ENCODE peak calls at places on chromosomes 13 and 19, in nine cellular contexts. One of them, this sample, is unnamed.

GRCh38 chr13:92743992-92744391 is 482.6 kb upstream of the GPC6 start:
- DNase-seq in CD4-positive, alpha-beta T cell: no peak
- DNase-seq in right lobe of liver: no peak
- DNase-seq in tibial nerve: no peak
- DNase-seq in cardiac fibroblast: no peak
- DNase-seq in body of pancreas: no peak
- DNase-seq in CD14-positive monocyte: no peak
- DNase-seq in neural progenitor cell: no peak
- DNase-seq in H9: no peak
- DNase-seq in this sample: no peak

GRCh38 chr19:56105090-56105701 is 15.9 kb downstream of the ZNF787 start:
- DNase-seq in tibial nerve: peak
- DNase-seq in neural progenitor cell: peak
- DNase-seq in body of pancreas: peak
- DNase-seq in right lobe of liver: peak
- DNase-seq in CD14-positive monocyte: peak
- DNase-seq in cardiac fibroblast: peak
- DNase-seq in H9: peak
- DNase-seq in CD4-positive, alpha-beta T cell: peak
- DNase-seq in this sample: no peak

GRCh38 chr19:55146078-55146647 is 2.8 kb downstream of the TNNT1 start:
- DNase-seq in right lobe of liver: no peak
- DNase-seq in H9: peak
- DNase-seq in body of pancreas: no peak
- DNase-seq in neural progenitor cell: peak
- DNase-seq in CD14-positive monocyte: no peak
- DNase-seq in cardiac fibroblast: peak
- DNase-seq in CD4-positive, alpha-beta T cell: no peak
- DNase-seq in tibial nerve: no peak
- DNase-seq in this sample: peak

GRCh38 chr19:8487137-8487851 is 15.1 kb downstream of the PRAM1 start:
- DNase-seq in body of pancreas: peak
- DNase-seq in right lobe of liver: no peak
- DNase-seq in tibial nerve: no peak
- DNase-seq in CD14-positive monocyte: peak
- DNase-seq in H9: no peak
- DNase-seq in neural progenitor cell: no peak
- DNase-seq in cardiac fibroblast: no peak
- DNase-seq in CD4-positive, alpha-beta T cell: peak
- DNase-seq in this sample: no peak

GRCh38 chr13:35210234-35210633 is 266.3 kb downstream of the MAB21L1 start:
- DNase-seq in right lobe of liver: no peak
- DNase-seq in H9: no peak
- DNase-seq in neural progenitor cell: no peak
- DNase-seq in cardiac fibroblast: peak
- DNase-seq in CD4-positive, alpha-beta T cell: no peak
- DNase-seq in tibial nerve: no peak
- DNase-seq in body of pancreas: no peak
- DNase-seq in CD14-positive monocyte: no peak
- DNase-seq in this sample: no peak

GRCh38 chr13:64675256-64675892 is 2554.8 kb downstream of the PCDH9 start:
- DNase-seq in right lobe of liver: no peak
- DNase-seq in body of pancreas: no peak
- DNase-seq in neural progenitor cell: no peak
- DNase-seq in CD4-positive, alpha-beta T cell: no peak
- DNase-seq in CD14-positive monocyte: no peak
- DNase-seq in H9: no peak
- DNase-seq in cardiac fibroblast: peak
- DNase-seq in tibial nerve: no peak
- DNase-seq in this sample: no peak

GRCh38 chr19:50982186-50982585 is 1.5 kb downstream of the KLK7 start:
- DNase-seq in tibial nerve: no peak
- DNase-seq in H9: no peak
- DNase-seq in CD4-positive, alpha-beta T cell: no peak
- DNase-seq in body of pancreas: no peak
- DNase-seq in right lobe of liver: no peak
- DNase-seq in neural progenitor cell: no peak
- DNase-seq in CD14-positive monocyte: no peak
- DNase-seq in cardiac fibroblast: no peak
- DNase-seq in this sample: no peak

GRCh38 chr13:44449999-44450821 is 76.6 kb downstream of the SERP2 start:
- DNase-seq in H9: no peak
- DNase-seq in cardiac fibroblast: peak
- DNase-seq in CD4-positive, alpha-beta T cell: no peak
- DNase-seq in right lobe of liver: no peak
- DNase-seq in CD14-positive monocyte: no peak
- DNase-seq in body of pancreas: no peak
- DNase-seq in tibial nerve: no peak
- DNase-seq in neural progenitor cell: no peak
- DNase-seq in this sample: no peak

GRCh38 chr19:12052057-12052570 is 647 bp downstream of the ZNF878 start:
- DNase-seq in H9: no peak
- DNase-seq in neural progenitor cell: no peak
- DNase-seq in CD14-positive monocyte: no peak
- DNase-seq in right lobe of liver: no peak
- DNase-seq in body of pancreas: peak
- DNase-seq in tibial nerve: no peak
- DNase-seq in CD4-positive, alpha-beta T cell: no peak
- DNase-seq in cardiac fibroblast: peak
- DNase-seq in this sample: no peak

GRCh38 chr19:55670280-55671053 is 4.6 kb upstream of the EPN1 start:
- DNase-seq in right lobe of liver: peak
- DNase-seq in tibial nerve: no peak
- DNase-seq in neural progenitor cell: peak
- DNase-seq in body of pancreas: no peak
- DNase-seq in cardiac fibroblast: no peak
- DNase-seq in CD14-positive monocyte: no peak
- DNase-seq in CD4-positive, alpha-beta T cell: no peak
- DNase-seq in H9: peak
- DNase-seq in this sample: no peak

GRCh38 chr19:43354305-43354627 is 780 bp downstream of the CD177 start:
- DNase-seq in CD4-positive, alpha-beta T cell: no peak
- DNase-seq in tibial nerve: no peak
- DNase-seq in H9: peak
- DNase-seq in body of pancreas: no peak
- DNase-seq in right lobe of liver: no peak
- DNase-seq in neural progenitor cell: peak
- DNase-seq in CD14-positive monocyte: no peak
- DNase-seq in cardiac fibroblast: no peak
- DNase-seq in this sample: no peak

GRCh38 chr19:5983367-5983955 is 5.5 kb upstream of the RANBP3 start:
- DNase-seq in tibial nerve: no peak
- DNase-seq in body of pancreas: no peak
- DNase-seq in CD4-positive, alpha-beta T cell: no peak
- DNase-seq in cardiac fibroblast: no peak
- DNase-seq in neural progenitor cell: no peak
- DNase-seq in right lobe of liver: no peak
- DNase-seq in H9: no peak
- DNase-seq in CD14-positive monocyte: no peak
- DNase-seq in this sample: no peak

GRCh38 chr19:48274938-48275337 is 5.1 kb downstream of the ZNF114 start:
- DNase-seq in body of pancreas: no peak
- DNase-seq in tibial nerve: no peak
- DNase-seq in neural progenitor cell: no peak
- DNase-seq in H9: no peak
- DNase-seq in right lobe of liver: no peak
- DNase-seq in CD14-positive monocyte: no peak
- DNase-seq in cardiac fibroblast: no peak
- DNase-seq in CD4-positive, alpha-beta T cell: no peak
- DNase-seq in this sample: no peak

GRCh38 chr19:35149463-35149862 is 5.1 kb upstream of the FXYD5 start:
- DNase-seq in cardiac fibroblast: no peak
- DNase-seq in H9: no peak
- DNase-seq in neural progenitor cell: no peak
- DNase-seq in CD14-positive monocyte: no peak
- DNase-seq in body of pancreas: no peak
- DNase-seq in tibial nerve: no peak
- DNase-seq in CD4-positive, alpha-beta T cell: no peak
- DNase-seq in right lobe of liver: no peak
- DNase-seq in this sample: no peak

GRCh38 chr19:38583219-38583984 is 34.4 kb downstream of the MAP4K1 start:
- DNase-seq in right lobe of liver: no peak
- DNase-seq in CD14-positive monocyte: no peak
- DNase-seq in cardiac fibroblast: no peak
- DNase-seq in body of pancreas: no peak
- DNase-seq in neural progenitor cell: no peak
- DNase-seq in CD4-positive, alpha-beta T cell: no peak
- DNase-seq in tibial nerve: no peak
- DNase-seq in H9: no peak
- DNase-seq in this sample: no peak

GRCh38 chr19:54803410-54803809 is at the start of gene KIR2DL4:
- DNase-seq in cardiac fibroblast: no peak
- DNase-seq in neural progenitor cell: no peak
- DNase-seq in right lobe of liver: no peak
- DNase-seq in tibial nerve: no peak
- DNase-seq in CD14-positive monocyte: no peak
- DNase-seq in H9: no peak
- DNase-seq in body of pancreas: no peak
- DNase-seq in CD4-positive, alpha-beta T cell: no peak
- DNase-seq in this sample: no peak

GRCh38 chr19:14661372-14661924 is 13.2 kb downstream of the ADGRE3 start:
- DNase-seq in tibial nerve: no peak
- DNase-seq in right lobe of liver: no peak
- DNase-seq in cardiac fibroblast: no peak
- DNase-seq in neural progenitor cell: no peak
- DNase-seq in CD14-positive monocyte: peak
- DNase-seq in H9: no peak
- DNase-seq in CD4-positive, alpha-beta T cell: no peak
- DNase-seq in body of pancreas: peak
- DNase-seq in this sample: no peak

GRCh38 chr19:31249217-31249616 is 100.0 kb downstream of the TSHZ3 start:
- DNase-seq in CD4-positive, alpha-beta T cell: no peak
- DNase-seq in body of pancreas: no peak
- DNase-seq in H9: no peak
- DNase-seq in right lobe of liver: no peak
- DNase-seq in tibial nerve: no peak
- DNase-seq in cardiac fibroblast: no peak
- DNase-seq in neural progenitor cell: no peak
- DNase-seq in CD14-positive monocyte: no peak
- DNase-seq in this sample: no peak
- TF ChIP-seq CTCF in CD4-positive, alpha-beta T cell: no peak
- TF ChIP-seq CTCF in body of pancreas: no peak
- TF ChIP-seq CTCF in H9: no peak
- TF ChIP-seq CTCF in right lobe of liver: peak
- TF ChIP-seq CTCF in tibial nerve: no peak
- TF ChIP-seq CTCF in cardiac fibroblast: peak
- TF ChIP-seq CTCF in neural progenitor cell: no peak
- TF ChIP-seq CTCF in CD14-positive monocyte: no peak
- TF ChIP-seq CTCF in this sample: no peak

DNA sequence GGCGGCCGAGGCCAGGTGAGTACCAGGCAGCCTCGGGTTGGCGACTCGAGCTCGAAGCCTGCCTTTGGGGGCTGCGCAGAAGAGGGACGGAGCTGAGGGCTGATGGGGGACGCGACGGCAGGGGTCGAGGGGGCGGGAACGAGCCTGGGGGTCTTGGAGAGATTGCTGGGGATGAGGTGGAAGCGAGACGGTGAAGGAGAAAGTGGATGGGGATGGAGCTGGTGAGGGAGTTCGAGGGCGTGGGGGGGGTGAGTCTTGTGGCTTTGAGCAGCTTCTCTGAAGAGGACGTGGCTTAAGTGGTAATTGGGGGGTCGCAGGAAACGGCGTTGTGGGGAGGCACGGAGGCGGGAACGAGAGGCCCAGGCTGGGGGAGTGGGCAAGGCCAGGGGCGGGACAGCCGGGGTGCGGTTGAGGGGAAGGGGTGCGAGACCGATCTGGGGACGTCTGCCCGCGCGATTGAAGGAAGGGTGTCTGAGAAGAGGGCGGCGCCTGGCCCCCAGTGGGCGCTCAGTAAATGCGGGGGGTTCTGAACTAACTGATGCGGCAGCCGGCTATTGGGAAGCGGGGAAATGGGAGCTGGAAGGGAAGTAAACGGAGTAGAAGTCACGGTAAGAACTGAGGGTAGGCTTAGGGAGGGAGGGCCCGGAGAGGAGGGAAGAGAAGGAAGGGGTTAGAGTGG is 422 bp downstream of the MYO9B start:
- DNase-seq in cardiac fibroblast: no peak
- DNase-seq in right lobe of liver: peak
- DNase-seq in tibial nerve: no peak
- DNase-seq in CD14-positive monocyte: no peak
- DNase-seq in body of pancreas: peak
- DNase-seq in CD4-positive, alpha-beta T cell: peak
- DNase-seq in H9: no peak
- DNase-seq in neural progenitor cell: peak
- DNase-seq in this sample: no peak
- TF ChIP-seq CTCF in cardiac fibroblast: no peak
- TF ChIP-seq CTCF in right lobe of liver: no peak
- TF ChIP-seq CTCF in tibial nerve: no peak
- TF ChIP-seq CTCF in CD14-positive monocyte: no peak
- TF ChIP-seq CTCF in body of pancreas: no peak
- TF ChIP-seq CTCF in CD4-positive, alpha-beta T cell: no peak
- TF ChIP-seq CTCF in H9: no peak
- TF ChIP-seq CTCF in neural progenitor cell: no peak
- TF ChIP-seq CTCF in this sample: no peak

DNA sequence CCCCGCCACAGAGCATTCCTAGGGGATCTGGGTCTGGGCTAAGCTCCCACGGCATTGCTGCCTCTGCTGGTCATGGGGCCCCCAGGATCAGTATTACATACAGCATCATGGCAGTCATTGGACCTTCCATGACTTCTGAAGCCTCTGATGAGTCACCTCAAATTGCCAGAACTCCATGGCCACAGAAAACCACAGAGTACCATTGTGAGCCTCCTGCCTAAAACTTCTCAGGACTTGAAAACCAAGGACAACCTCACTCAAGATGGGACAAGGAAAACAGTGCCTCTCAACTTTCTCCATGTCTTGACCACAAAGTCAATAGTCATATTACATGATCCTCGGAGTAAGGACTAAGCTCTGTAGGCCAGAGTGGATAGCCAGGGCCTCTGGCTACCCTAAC is 306.0 kb downstream of the GPC5 start:
- DNase-seq in right lobe of liver: no peak
- DNase-seq in H9: no peak
- DNase-seq in tibial nerve: no peak
- DNase-seq in CD14-positive monocyte: no peak
- DNase-seq in cardiac fibroblast: no peak
- DNase-seq in body of pancreas: no peak
- DNase-seq in neural progenitor cell: no peak
- DNase-seq in CD4-positive, alpha-beta T cell: no peak
- DNase-seq in this sample: no peak
- TF ChIP-seq CTCF in right lobe of liver: no peak
- TF ChIP-seq CTCF in H9: no peak
- TF ChIP-seq CTCF in tibial nerve: no peak
- TF ChIP-seq CTCF in CD14-positive monocyte: no peak
- TF ChIP-seq CTCF in cardiac fibroblast: no peak
- TF ChIP-seq CTCF in body of pancreas: no peak
- TF ChIP-seq CTCF in neural progenitor cell: no peak
- TF ChIP-seq CTCF in CD4-positive, alpha-beta T cell: no peak
- TF ChIP-seq CTCF in this sample: no peak

GRCh38 chr19:15696654-15697194 is 23.8 kb downstream of the CYP4F12 start:
- DNase-seq in body of pancreas: no peak
- DNase-seq in cardiac fibroblast: no peak
- DNase-seq in H9: no peak
- DNase-seq in CD14-positive monocyte: no peak
- DNase-seq in CD4-positive, alpha-beta T cell: no peak
- DNase-seq in right lobe of liver: no peak
- DNase-seq in tibial nerve: no peak
- DNase-seq in neural progenitor cell: no peak
- DNase-seq in this sample: no peak

GRCh38 chr19:15701757-15702589 is 25.9 kb upstream of the OR10H2 start:
- DNase-seq in CD4-positive, alpha-beta T cell: no peak
- DNase-seq in CD14-positive monocyte: no peak
- DNase-seq in cardiac fibroblast: no peak
- DNase-seq in right lobe of liver: peak
- DNase-seq in H9: no peak
- DNase-seq in tibial nerve: no peak
- DNase-seq in body of pancreas: no peak
- DNase-seq in neural progenitor cell: no peak
- DNase-seq in this sample: no peak

GRCh38 chr19:15702590-15702930 is 25.3 kb upstream of the OR10H2 start:
- DNase-seq in neural progenitor cell: no peak
- DNase-seq in CD14-positive monocyte: peak
- DNase-seq in right lobe of liver: peak
- DNase-seq in CD4-positive, alpha-beta T cell: no peak
- DNase-seq in body of pancreas: peak
- DNase-seq in tibial nerve: peak
- DNase-seq in cardiac fibroblast: peak
- DNase-seq in H9: no peak
- DNase-seq in this sample: no peak
- TF ChIP-seq CTCF in neural progenitor cell: no peak
- TF ChIP-seq CTCF in CD14-positive monocyte: no peak
- TF ChIP-seq CTCF in right lobe of liver: no peak
- TF ChIP-seq CTCF in CD4-positive, alpha-beta T cell: no peak
- TF ChIP-seq CTCF in body of pancreas: peak
- TF ChIP-seq CTCF in tibial nerve: no peak
- TF ChIP-seq CTCF in cardiac fibroblast: no peak
- TF ChIP-seq CTCF in H9: no peak
- TF ChIP-seq CTCF in this sample: peak

This sample was measured in D721Med.